ENCODE peak calls at places on chromosomes 3 and 15, in four cellular contexts. K is ovary, P is transverse colon, O is WERI-Rb-1. H is an unnamed sample.

GRCh38 chr3:136858381-136858780 is 3.6 kb upstream of the NCK1 start:
- DNase-seq in O (no peak), K (no peak), P (no peak), H (peak; percentile 20)

GRCh38 chr3:72238341-72238740 is 453.4 kb upstream of the PROK2 start:
- DNase-seq in O (no peak), P (no peak), K (peak; percentile 84), H (no peak)

GRCh38 chr15:63915209-63915887 is 81.6 kb upstream of the HERC1 start:
- DNase-seq in O (no peak), P (no peak), K (no peak), H (no peak)

GRCh38 chr3:30368978-30369377 is 237.4 kb upstream of the TGFBR2 start:
- DNase-seq in O (no peak), K (no peak), P (no peak), H (no peak)

GRCh38 chr3:55267206-55267930 is 219.7 kb downstream of the WNT5A start:
- DNase-seq in K (no peak), P (no peak), O (no peak), H (no peak)

GRCh38 chr3:141094851-141095545 is 43.9 kb downstream of the SPSB4 start:
- DNase-seq in K (peak; percentile 51), P (peak; percentile 41), O (no peak), H (no peak)

GRCh38 chr3:15064299-15064834 is 748 bp downstream of the MRPS25 start:
- DNase-seq in K (peak; percentile 35), O (peak; percentile 22), P (peak; percentile 34), H (peak; percentile 52)

GRCh38 chr3:38354588-38355344 is 8.2 kb downstream of the XYLB start:
- DNase-seq in P (peak; percentile 53), K (no peak), O (no peak), H (no peak)

GRCh38 chr3:127593187-127593586 is 2.7 kb upstream of the TPRA1 start:
- DNase-seq in O (no peak), P (no peak), K (no peak), H (no peak)

GRCh38 chr3:64295594-64295993 is 70.3 kb upstream of the PRICKLE2 start:
- DNase-seq in K (no peak), P (peak; percentile 9), O (no peak), H (no peak)

GRCh38 chr3:111538111-111538510 is 3.9 kb upstream of the CD96 start:
- DNase-seq in P (no peak), O (no peak), K (no peak), H (no peak)
- H3K27ac ChIP-seq in P (no peak overlapping the region), O (no peak overlapping the region), K (no peak overlapping the region), H (no peak overlapping the region)

DNA sequence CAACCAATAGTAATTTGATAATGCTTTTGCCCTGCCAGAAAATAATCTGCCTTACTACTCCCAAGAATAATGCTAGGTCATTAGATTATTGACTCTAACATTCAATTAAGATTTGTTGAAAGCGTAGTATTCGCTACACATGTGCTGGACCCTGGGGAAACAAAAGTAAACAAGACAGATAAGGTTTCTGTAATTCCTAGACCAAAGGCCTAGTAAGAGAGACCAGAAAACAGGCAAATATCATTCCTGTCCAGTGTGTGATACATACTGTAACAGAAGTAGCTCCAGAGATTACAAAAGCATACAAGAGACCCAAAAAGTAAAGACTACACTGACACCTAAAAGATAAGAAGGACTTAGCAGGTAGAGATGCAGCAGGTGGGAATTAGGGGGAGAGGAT is 60.8 kb downstream of the PLOD2 start:
- DNase-seq in O (no peak), P (no peak), K (no peak), H (no peak)
- H3K27ac ChIP-seq in O (no peak overlapping the region), P (no peak overlapping the region), K (no peak overlapping the region), H (no peak overlapping the region)

DNA sequence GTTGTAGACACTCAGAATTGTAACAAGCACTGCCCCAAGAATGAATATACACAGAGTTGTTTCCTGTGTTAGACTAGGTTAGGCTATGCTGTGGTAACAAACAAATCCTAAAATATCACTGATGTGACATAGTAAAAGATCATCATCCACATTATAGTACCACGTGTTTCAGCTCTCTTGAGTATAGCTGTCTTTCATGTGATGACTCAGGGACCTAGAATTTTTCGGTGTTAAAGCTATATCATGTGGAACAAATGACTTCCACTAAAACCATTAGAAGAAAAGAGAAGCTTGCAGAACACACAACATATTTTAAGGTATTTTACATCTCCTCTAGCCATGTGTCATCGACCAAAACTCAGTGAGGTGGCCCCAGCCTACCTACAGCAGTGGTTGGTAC is 307.9 kb upstream of the RBMS3 start:
- DNase-seq in O (no peak), P (no peak), K (no peak), H (no peak)
- H3K27ac ChIP-seq in O (no peak overlapping the region), P (no peak overlapping the region), K (no peak overlapping the region), H (no peak overlapping the region)

GRCh38 chr15:41491889-41492288 is 1.8 kb upstream of the ITPKA start:
- DNase-seq in O (no peak), P (no peak), K (no peak), H (no peak)

GRCh38 chr15:41489641-41490040 is 4.0 kb upstream of the ITPKA start:
- DNase-seq in P (no peak), K (no peak), O (no peak), H (no peak)

GRCh38 chr15:41487802-41488201 is 5.9 kb upstream of the ITPKA start:
- DNase-seq in P (no peak), K (no peak), O (no peak), H (no peak)

GRCh38 chr15:41492597-41493204 is 973 bp upstream of the ITPKA start:
- DNase-seq in K (no peak), O (peak; percentile 25), P (no peak), H (no peak)

DNA sequence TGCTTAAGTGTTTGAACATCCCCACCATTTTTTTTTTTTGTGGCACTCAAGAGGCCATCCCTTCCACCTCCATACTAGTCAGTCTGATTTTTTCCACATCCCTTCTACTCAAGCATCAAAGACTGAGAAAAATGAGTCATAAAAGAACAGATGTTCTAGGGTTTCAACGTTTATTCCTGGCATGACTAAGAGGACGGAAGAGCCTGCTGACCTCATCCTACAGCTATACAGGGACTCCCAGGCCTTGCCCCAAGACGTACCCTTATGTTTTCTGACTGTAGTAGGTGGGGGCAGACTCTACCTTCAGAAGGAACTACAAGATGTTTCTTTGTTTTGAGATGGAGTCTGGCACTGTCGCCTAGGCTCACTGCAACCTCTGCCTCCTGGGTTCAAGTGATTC is 3.3 kb upstream of the ITPKA start:
- DNase-seq in K (no peak), O (no peak), P (no peak), H (no peak)
- H3K27ac ChIP-seq in K (no peak overlapping the region), O (no peak overlapping the region), P (no peak overlapping the region), H (no peak overlapping the region)

DNA sequence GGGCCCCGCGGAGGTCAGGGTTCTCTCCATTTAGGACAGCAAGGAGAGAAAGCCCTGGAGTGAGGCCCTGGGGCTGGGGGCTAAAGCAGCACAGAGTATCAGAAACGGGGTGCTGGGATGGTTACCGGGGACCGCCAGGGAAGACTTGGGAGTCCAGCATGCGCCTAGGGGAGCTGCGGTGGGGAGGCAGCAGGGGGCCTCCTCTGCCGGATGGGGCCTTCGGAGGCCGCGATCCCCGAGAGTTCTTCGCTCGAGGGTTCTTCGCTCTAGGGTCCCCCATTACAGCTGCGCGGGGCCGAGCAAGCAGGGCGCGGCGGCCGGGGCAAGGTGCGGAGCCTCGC is 515 bp upstream of the APBA2 start:
- DNase-seq in O (no peak), K (no peak), P (no peak), H (no peak)
- H3K27ac ChIP-seq in O (peak overlapping the region; percentile 82), K (no peak overlapping the region), P (no peak overlapping the region), H (no peak overlapping the region)

GRCh38 chr15:75696303-75696657 is 16.4 kb downstream of the CSPG4 start:
- DNase-seq in K (peak; percentile 42), O (no peak), P (no peak), H (no peak)

GRCh38 chr15:75695634-75696302 is 16.9 kb downstream of the CSPG4 start:
- DNase-seq in P (no peak), K (peak; percentile 30), O (no peak), H (no peak)

GRCh38 chr15:75693501-75694240 is 19.0 kb downstream of the CSPG4 start:
- DNase-seq in P (no peak), K (peak; percentile 43), O (peak; percentile 96), H (no peak)

GRCh38 chr15:75695206-75695605 is 17.4 kb downstream of the CSPG4 start:
- DNase-seq in O (no peak), P (no peak), K (peak; percentile 44), H (no peak)

DNA sequence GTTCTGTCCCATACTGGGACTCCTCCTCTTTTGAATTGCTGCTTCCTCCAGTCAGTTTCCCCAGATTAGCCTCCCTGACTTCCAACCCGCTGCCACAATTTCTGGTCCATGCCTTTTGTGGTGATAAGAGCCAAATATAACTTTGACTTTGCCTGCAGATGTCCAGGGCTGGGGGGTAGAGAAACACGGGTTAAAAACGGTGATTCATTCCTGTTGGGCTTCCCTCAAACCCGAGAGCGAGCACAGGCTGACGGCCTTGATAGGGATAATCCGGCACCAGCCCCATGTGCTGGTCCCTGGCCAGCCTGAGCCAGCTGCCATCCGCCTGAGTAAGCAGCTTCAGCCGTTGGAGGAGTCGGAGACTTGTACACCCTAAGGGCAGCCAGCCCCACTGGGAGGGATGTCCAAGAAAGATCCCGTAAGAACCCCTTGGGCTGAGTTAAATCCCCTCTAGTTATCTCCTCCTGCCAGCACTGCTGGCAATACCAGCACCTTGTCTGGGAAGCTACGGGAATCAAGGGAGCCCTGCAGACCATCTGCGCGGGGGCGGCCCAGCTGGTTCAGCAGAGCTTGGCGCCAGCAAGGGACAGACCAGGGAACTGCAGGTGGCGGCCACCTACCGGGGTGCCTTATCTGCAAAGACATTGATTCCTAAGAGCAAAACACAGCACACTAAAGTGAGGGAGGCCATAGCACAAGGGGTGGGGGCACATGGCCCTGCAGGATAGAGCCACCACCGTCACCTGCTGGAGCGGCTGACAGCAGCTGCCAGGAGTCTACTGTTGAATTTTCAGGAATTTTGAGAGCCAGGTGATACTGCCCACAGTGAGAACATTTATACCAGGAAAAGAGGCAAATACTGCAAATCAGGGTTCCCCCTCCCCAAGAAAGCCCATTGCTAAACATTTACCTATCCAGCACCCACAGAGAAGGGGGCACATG is 18.1 kb downstream of the CSPG4 start:
- DNase-seq in P (peak; percentile 64), K (peak; percentile 89), O (peak; percentile 96), H (no peak)
- H3K27ac ChIP-seq in P (peak overlapping the region; percentile 89), K (no peak overlapping the region), O (peak overlapping the region; percentile 98), H (no peak overlapping the region)

DNA sequence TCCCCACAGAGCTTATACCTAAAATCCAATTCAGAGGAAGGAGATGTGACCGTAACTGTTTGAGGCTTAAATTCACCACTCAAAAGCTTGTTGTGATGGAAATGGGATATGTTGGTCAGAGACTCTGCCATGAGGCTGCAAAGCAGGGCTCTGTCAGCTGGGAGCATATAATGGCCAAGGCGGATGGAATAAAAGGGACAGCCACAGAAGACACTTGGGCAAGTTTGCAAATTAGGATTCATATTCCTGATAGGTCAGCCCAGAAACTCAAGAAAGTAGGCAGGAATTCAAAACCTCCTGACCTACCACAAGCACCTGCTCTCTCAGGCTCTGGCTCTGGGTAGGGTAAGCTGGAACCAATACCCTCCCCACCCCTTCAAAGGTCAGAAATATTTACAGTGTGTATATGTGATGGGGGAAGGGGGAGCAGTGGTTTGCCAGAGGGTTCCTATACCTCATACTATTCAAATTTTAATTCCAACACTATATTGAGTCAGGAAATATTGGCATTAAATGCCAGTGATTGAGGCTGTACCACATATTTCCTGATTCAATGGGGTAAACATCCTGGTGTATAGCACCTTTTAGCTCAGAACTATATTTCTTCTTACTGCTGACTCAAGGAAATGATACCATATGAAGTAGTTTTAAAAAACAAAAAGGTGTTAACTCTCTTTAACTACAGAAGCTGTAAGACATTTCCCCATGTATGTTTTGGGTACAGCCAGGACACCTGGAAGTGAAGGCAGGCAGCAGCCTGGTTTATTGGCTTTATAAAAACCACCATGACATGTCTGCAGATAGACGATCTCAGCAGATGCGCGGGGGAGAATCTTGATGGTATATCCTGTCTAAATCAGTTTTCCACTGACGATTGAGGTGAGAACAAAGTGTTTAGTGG is 19.2 kb downstream of the FYCO1 start:
- DNase-seq in K (no peak), P (no peak), O (no peak), H (no peak)
- H3K27ac ChIP-seq in K (no peak overlapping the region), P (peak overlapping the region; percentile 25), O (no peak overlapping the region), H (no peak overlapping the region)